ENCODE peak calls at places on chromosomes 2 and 18, in five cellular contexts. Q is left ventricle myocardium inferior, A is HCT116, M is kidney epithelial cell, E is BE2C. K is an unnamed sample.
A peak's percentile ranks its signal among the peaks of the same experiment; 100 is the strongest.

GRCh38 chr2:101790856-101791255 is 93.3 kb downstream of the MAP4K4 start:
- DNase-seq in Q (no peak), A (no peak), M (no peak), E (peak; percentile 21), K (no peak)

GRCh38 chr2:197306691-197307030 is 3.9 kb downstream of the ANKRD44 start:
- DNase-seq in Q (peak; percentile 27), A (no peak), M (no peak), E (peak; percentile 31), K (peak; percentile 34)

GRCh38 chr2:152221870-152222269 is 46.3 kb upstream of the STAM2 start:
- DNase-seq in Q (no peak), A (no peak), M (no peak), E (no peak), K (no peak)

GRCh38 chr2:192195548-192196418 is 1.1 kb upstream of the TMEFF2 start:
- DNase-seq in Q (peak; percentile 10), A (no peak), M (no peak), E (peak; percentile 24), K (peak; percentile 10)

GRCh38 chr2:220503446-220503845 is 876.0 kb downstream of the SLC4A3 start:
- DNase-seq in Q (no peak), A (no peak), M (no peak), E (no peak), K (no peak)

GRCh38 chr18:28514699-28515098 is 337.8 kb upstream of the CDH2 start:
- DNase-seq in Q (no peak), A (no peak), M (no peak), E (no peak), K (no peak)

GRCh38 chr2:237895544-237896506 is 36.4 kb downstream of the RAMP1 start:
- DNase-seq in Q (peak; percentile 74), A (no peak), M (no peak), E (no peak), K (peak; percentile 62)

GRCh38 chr2:155583674-155584195 is 748.8 kb downstream of the NR4A2 start:
- DNase-seq in Q (no peak), A (no peak), M (no peak), E (no peak), K (no peak)

GRCh38 chr2:134446431-134447091 is 192.7 kb downstream of the MGAT5 start:
- DNase-seq in Q (no peak), A (no peak), M (no peak), E (no peak), K (peak; percentile 46)

GRCh38 chr18:75205760-75206109 is 3.2 kb downstream of the PTGR3 start:
- DNase-seq in Q (no peak), A (no peak), M (no peak), E (no peak), K (no peak)

GRCh38 chr18:48342588-48342987 is 66.6 kb downstream of the ZBTB7C start:
- DNase-seq in Q (no peak), A (no peak), M (no peak), E (no peak), K (no peak)

GRCh38 chr2:14420851-14421250 is 211.7 kb upstream of the LRATD1 start:
- DNase-seq in Q (no peak), A (no peak), M (no peak), E (no peak), K (peak; percentile 61)

GRCh38 chr2:126571403-126571802 is 84.6 kb upstream of the GYPC start:
- DNase-seq in Q (no peak), A (no peak), M (no peak), E (no peak), K (no peak)

GRCh38 chr2:119112770-119113488 is 45.6 kb downstream of the C1QL2 start:
- DNase-seq in Q (no peak), A (no peak), M (no peak), E (no peak), K (no peak)

GRCh38 chr2:150081775-150082517 is 405.5 kb downstream of the RND3 start:
- DNase-seq in Q (no peak), A (no peak), M (no peak), E (no peak), K (peak; percentile 48)

GRCh38 chr2:29700560-29700959 is 220.8 kb downstream of the ALK start:
- DNase-seq in Q (no peak), A (no peak), M (peak; percentile 66), E (no peak), K (peak; percentile 80)

GRCh38 chr2:26327291-26328272 is 18.4 kb upstream of the SELENOI start:
- DNase-seq in Q (no peak), A (no peak), M (no peak), E (no peak), K (no peak)

GRCh38 chr18:54240629-54241107 is 16.2 kb upstream of the MBD2 start:
- DNase-seq in Q (no peak), A (no peak), M (no peak), E (no peak), K (no peak)

GRCh38 chr2:70995227-70995729 is 605 bp upstream of the TEX261 start:
- DNase-seq in Q (no peak), A (peak; percentile 57), M (no peak), E (peak; percentile 25), K (peak; percentile 52)

GRCh38 chr2:192124576-192124975 is 70.2 kb downstream of the TMEFF2 start:
- DNase-seq in Q (no peak), A (no peak), M (no peak), E (no peak), K (no peak)

GRCh38 chr2:61255580-61256437 is 93.8 kb downstream of the C2orf74 start:
- DNase-seq in Q (no peak), A (no peak), M (peak; percentile 25), E (no peak), K (peak; percentile 94)

GRCh38 chr2:227340106-227340505 is 15.1 kb downstream of the MFF start:
- DNase-seq in Q (no peak), A (no peak), M (no peak), E (no peak), K (no peak)

GRCh38 chr18:36376361-36376760 is 78.8 kb downstream of the FHOD3 start:
- DNase-seq in Q (no peak), A (no peak), M (no peak), E (no peak), K (peak; percentile 27)

GRCh38 chr2:232008907-232009638 is 47.6 kb downstream of the DIS3L2 start:
- DNase-seq in Q (no peak), A (no peak), M (no peak), E (no peak), K (peak; percentile 10)

GRCh38 chr18:713135-713490 is 683 bp upstream of the ENOSF1 start:
- DNase-seq in Q (no peak), A (no peak), M (no peak), E (no peak), K (no peak)

GRCh38 chr2:235901243-235901642 is 266.9 kb downstream of the GBX2 start:
- DNase-seq in Q (no peak), A (no peak), M (no peak), E (no peak), K (no peak)

GRCh38 chr18:59988098-59988706 is 88.4 kb downstream of the PMAIP1 start:
- DNase-seq in Q (no peak), A (peak; percentile 49), M (no peak), E (peak; percentile 32), K (peak; percentile 59)

DNA sequence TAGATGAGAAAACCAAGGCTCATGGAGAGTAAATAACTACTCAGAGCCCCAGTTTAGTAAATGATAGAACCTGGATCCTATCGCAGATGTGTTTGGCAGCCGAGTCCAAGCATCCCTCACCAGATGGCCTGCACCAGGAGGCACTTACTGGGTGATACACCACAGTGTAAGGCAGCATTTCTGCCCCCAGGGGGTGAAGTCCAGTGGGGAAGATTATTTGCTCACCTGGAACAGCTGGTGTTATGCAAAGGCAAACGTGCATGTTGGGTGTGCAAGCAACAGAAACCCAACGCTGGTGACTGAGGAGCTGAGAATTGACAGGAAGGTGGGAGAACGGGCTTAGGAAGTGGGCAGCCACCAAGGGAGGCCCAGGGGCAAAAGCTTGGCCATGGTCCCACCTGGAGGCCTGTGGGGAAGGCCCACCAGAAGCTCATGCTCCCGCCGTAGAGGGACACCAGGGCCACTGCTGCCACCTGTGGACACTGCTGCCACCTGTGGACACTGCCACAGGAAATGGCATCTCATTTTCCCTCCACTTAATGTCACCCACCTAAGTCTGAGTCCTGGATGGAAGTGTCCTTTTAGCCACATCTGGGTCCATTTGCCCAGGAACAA is 100.6 kb downstream of the TFCP2L1 start:
- DNase-seq in Q (no peak), A (no peak), M (no peak), E (no peak), K (no peak)
- TF ChIP-seq CTCF in Q (no peak), A (no peak), M (no peak), E (no peak), K (no peak)

GRCh38 chr2:27751377-27751776 is 20.1 kb upstream of the MRPL33 start:
- DNase-seq in Q (no peak), A (no peak), M (no peak), E (no peak), K (no peak)

GRCh38 chr2:27752551-27753237 is 18.8 kb upstream of the MRPL33 start:
- DNase-seq in Q (no peak), A (no peak), M (no peak), E (peak; percentile 39), K (peak; percentile 57)

GRCh38 chr2:27754831-27755230 is 16.7 kb upstream of the MRPL33 start:
- DNase-seq in Q (no peak), A (no peak), M (no peak), E (no peak), K (no peak)

GRCh38 chr2:27756091-27756490 is 15.4 kb upstream of the MRPL33 start:
- DNase-seq in Q (no peak), A (no peak), M (no peak), E (no peak), K (no peak)

GRCh38 chr2:27753744-27754588 is 17.6 kb upstream of the MRPL33 start:
- DNase-seq in Q (peak; percentile 76), A (peak; percentile 56), M (no peak), E (peak; percentile 89), K (peak; percentile 73)
- H3K4me3 ChIP-seq in Q (no peak overlapping the region), A (peak overlapping the region; percentile 51), M (peak overlapping the region; percentile 48), E (peak overlapping the region; percentile 66), K (peak overlapping the region; percentile 37)

GRCh38 chr18:46449033-46449432 is 208.0 kb downstream of the LOXHD1 start:
- DNase-seq in Q (no peak), A (no peak), M (no peak), E (no peak), K (peak; percentile 43)
- H3K36me3 ChIP-seq in Q (peaks cover 26% of the 10 kb centered on the region), A (no peaks in the 10 kb centered on the region), M (no peaks in the 10 kb centered on the region), E (peaks cover 10% of the 10 kb centered on the region), K (peaks cover 4% of the 10 kb centered on the region)

GRCh38 chr18:10580215-10580614 is 54.4 kb downstream of the NAPG start:
- DNase-seq in Q (no peak), A (no peak), M (no peak), E (no peak), K (no peak)
- TF ChIP-seq CTCF in Q (no peak), A (no peak), M (no peak), E (no peak), K (no peak)

GRCh38 chr2:55733335-55733734 is 39.7 kb upstream of the PNPT1 start:
- DNase-seq in Q (no peak), A (no peak), M (no peak), E (no peak), K (no peak)

GRCh38 chr2:55734726-55735125 is 41.1 kb upstream of the PNPT1 start:
- DNase-seq in Q (no peak), A (no peak), M (no peak), E (no peak), K (no peak)

DNA sequence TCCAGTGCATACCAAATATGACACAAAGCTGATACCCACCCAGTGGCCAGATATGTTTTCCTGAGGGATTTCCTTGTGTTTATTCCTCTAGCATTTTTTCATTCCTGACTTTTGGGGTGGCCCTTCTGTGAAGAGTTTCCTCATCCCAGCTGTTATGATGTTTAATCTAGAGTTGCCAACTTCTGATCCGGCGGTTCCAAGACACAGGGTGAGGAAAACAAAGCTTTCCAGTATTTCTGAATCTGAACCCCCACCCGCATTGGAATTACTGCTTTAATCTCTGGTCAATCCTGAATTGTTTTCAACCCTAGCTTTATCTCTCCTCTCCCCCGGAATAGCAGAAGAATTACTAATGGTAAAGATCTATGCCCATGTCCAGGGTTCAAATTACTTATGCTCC is 39.2 kb upstream of the PNPT1 start:
- DNase-seq in Q (no peak), A (no peak), M (no peak), E (no peak), K (no peak)
- H3K4me3 ChIP-seq in Q (no peak overlapping the region), A (no peak overlapping the region), M (no peak overlapping the region), E (no peak overlapping the region), K (no peak overlapping the region)